ENCODE peak calls at places on chromosomes 6 and 20, in seven cellular contexts. One of them, this sample, is unnamed.

GRCh38 chr6:168782211-168782729 is 341.3 kb downstream of the SMOC2 start:
- DNase-seq in WTC11: no peak
- DNase-seq in K562: no peak
- DNase-seq in HEK293T: no peak
- DNase-seq in HCT116: no peak
- DNase-seq in HepG2: no peak
- DNase-seq in GM12878: no peak
- DNase-seq in this sample: no peak

GRCh38 chr6:169158182-169158573 is 95.5 kb downstream of the THBS2 start:
- DNase-seq in WTC11: no peak
- DNase-seq in K562: no peak
- DNase-seq in HEK293T: peak; percentile 6
- DNase-seq in HCT116: no peak
- DNase-seq in HepG2: no peak
- DNase-seq in GM12878: no peak
- DNase-seq in this sample: no peak

GRCh38 chr20:50645253-50646068 is 45.9 kb downstream of the RIPOR3 start:
- DNase-seq in WTC11: peak; percentile 77
- DNase-seq in K562: no peak
- DNase-seq in HEK293T: peak; percentile 28
- DNase-seq in HCT116: peak; percentile 80
- DNase-seq in HepG2: peak; percentile 100
- DNase-seq in GM12878: no peak
- DNase-seq in this sample: peak; percentile 77

GRCh38 chr20:8867346-8867745 is 201.5 kb upstream of the PLCB4 start:
- DNase-seq in WTC11: no peak
- DNase-seq in K562: no peak
- DNase-seq in HEK293T: no peak
- DNase-seq in HCT116: no peak
- DNase-seq in HepG2: no peak
- DNase-seq in GM12878: no peak
- DNase-seq in this sample: no peak

GRCh38 chr6:155708100-155708499 is 252.5 kb upstream of the NOX3 start:
- DNase-seq in WTC11: no peak
- DNase-seq in K562: no peak
- DNase-seq in HEK293T: no peak
- DNase-seq in HCT116: no peak
- DNase-seq in HepG2: no peak
- DNase-seq in GM12878: no peak
- DNase-seq in this sample: no peak

GRCh38 chr6:133247581-133247980 is 6.4 kb downstream of the EYA4 start:
- DNase-seq in WTC11: no peak
- DNase-seq in K562: no peak
- DNase-seq in HEK293T: no peak
- DNase-seq in HCT116: no peak
- DNase-seq in HepG2: no peak
- DNase-seq in GM12878: no peak
- DNase-seq in this sample: no peak

GRCh38 chr6:87558446-87558845 is 31.3 kb downstream of the RARS2 start:
- DNase-seq in WTC11: no peak
- DNase-seq in K562: no peak
- DNase-seq in HEK293T: no peak
- DNase-seq in HCT116: no peak
- DNase-seq in HepG2: no peak
- DNase-seq in GM12878: no peak
- DNase-seq in this sample: no peak

GRCh38 chr6:150165020-150165702 is 22.3 kb downstream of the PPP1R14C start:
- DNase-seq in WTC11: no peak
- DNase-seq in K562: no peak
- DNase-seq in HEK293T: no peak
- DNase-seq in HCT116: no peak
- DNase-seq in HepG2: no peak
- DNase-seq in GM12878: no peak
- DNase-seq in this sample: no peak

GRCh38 chr20:21994203-21994602 is 288.7 kb downstream of the PAX1 start:
- DNase-seq in WTC11: no peak
- DNase-seq in K562: no peak
- DNase-seq in HEK293T: no peak
- DNase-seq in HCT116: no peak
- DNase-seq in HepG2: no peak
- DNase-seq in GM12878: no peak
- DNase-seq in this sample: no peak

GRCh38 chr20:52473171-52473570 is 281.6 kb upstream of the ZFP64 start:
- DNase-seq in WTC11: no peak
- DNase-seq in K562: no peak
- DNase-seq in HEK293T: no peak
- DNase-seq in HCT116: no peak
- DNase-seq in HepG2: no peak
- DNase-seq in GM12878: no peak
- DNase-seq in this sample: no peak

GRCh38 chr6:118511930-118512715 is 36.0 kb upstream of the PLN start:
- DNase-seq in WTC11: no peak
- DNase-seq in K562: no peak
- DNase-seq in HEK293T: no peak
- DNase-seq in HCT116: no peak
- DNase-seq in HepG2: no peak
- DNase-seq in GM12878: no peak
- DNase-seq in this sample: no peak

GRCh38 chr20:51129201-51129671 is 106.3 kb upstream of the KCNG1 start:
- DNase-seq in WTC11: no peak
- DNase-seq in K562: no peak
- DNase-seq in HEK293T: no peak
- DNase-seq in HCT116: no peak
- DNase-seq in HepG2: no peak
- DNase-seq in GM12878: no peak
- DNase-seq in this sample: no peak

GRCh38 chr6:109579361-109579760 is 96.3 kb upstream of the ZBTB24 start:
- DNase-seq in WTC11: no peak
- DNase-seq in K562: no peak
- DNase-seq in HEK293T: no peak
- DNase-seq in HCT116: no peak
- DNase-seq in HepG2: no peak
- DNase-seq in GM12878: peak; percentile 21
- DNase-seq in this sample: no peak

GRCh38 chr6:109279628-109280027 is 102.6 kb downstream of the CD164 start:
- DNase-seq in WTC11: no peak
- DNase-seq in K562: no peak
- DNase-seq in HEK293T: no peak
- DNase-seq in HCT116: no peak
- DNase-seq in HepG2: no peak
- DNase-seq in GM12878: no peak
- DNase-seq in this sample: no peak

GRCh38 chr6:4588581-4588980 is 187.6 kb upstream of the CDYL start:
- DNase-seq in WTC11: no peak
- DNase-seq in K562: no peak
- DNase-seq in HEK293T: no peak
- DNase-seq in HCT116: no peak
- DNase-seq in HepG2: no peak
- DNase-seq in GM12878: no peak
- DNase-seq in this sample: no peak

GRCh38 chr6:134425521-134426316 is 107.8 kb upstream of the SGK1 start:
- DNase-seq in WTC11: no peak
- DNase-seq in K562: no peak
- DNase-seq in HEK293T: no peak
- DNase-seq in HCT116: no peak
- DNase-seq in HepG2: no peak
- DNase-seq in GM12878: no peak
- DNase-seq in this sample: no peak

GRCh38 chr6:134422426-134423231 is 104.7 kb upstream of the SGK1 start:
- DNase-seq in WTC11: no peak
- DNase-seq in K562: no peak
- DNase-seq in HEK293T: no peak
- DNase-seq in HCT116: peak; percentile 28
- DNase-seq in HepG2: peak; percentile 20
- DNase-seq in GM12878: no peak
- DNase-seq in this sample: no peak

GRCh38 chr6:134424795-134425163 is 106.9 kb upstream of the SGK1 start:
- DNase-seq in WTC11: no peak
- DNase-seq in K562: no peak
- DNase-seq in HEK293T: no peak
- DNase-seq in HCT116: no peak
- DNase-seq in HepG2: no peak
- DNase-seq in GM12878: no peak
- DNase-seq in this sample: no peak

GRCh38 chr6:134426623-134427022 is 108.7 kb upstream of the SGK1 start:
- DNase-seq in WTC11: no peak
- DNase-seq in K562: no peak
- DNase-seq in HEK293T: no peak
- DNase-seq in HCT116: no peak
- DNase-seq in HepG2: peak; percentile 21
- DNase-seq in GM12878: no peak
- DNase-seq in this sample: no peak

DNA sequence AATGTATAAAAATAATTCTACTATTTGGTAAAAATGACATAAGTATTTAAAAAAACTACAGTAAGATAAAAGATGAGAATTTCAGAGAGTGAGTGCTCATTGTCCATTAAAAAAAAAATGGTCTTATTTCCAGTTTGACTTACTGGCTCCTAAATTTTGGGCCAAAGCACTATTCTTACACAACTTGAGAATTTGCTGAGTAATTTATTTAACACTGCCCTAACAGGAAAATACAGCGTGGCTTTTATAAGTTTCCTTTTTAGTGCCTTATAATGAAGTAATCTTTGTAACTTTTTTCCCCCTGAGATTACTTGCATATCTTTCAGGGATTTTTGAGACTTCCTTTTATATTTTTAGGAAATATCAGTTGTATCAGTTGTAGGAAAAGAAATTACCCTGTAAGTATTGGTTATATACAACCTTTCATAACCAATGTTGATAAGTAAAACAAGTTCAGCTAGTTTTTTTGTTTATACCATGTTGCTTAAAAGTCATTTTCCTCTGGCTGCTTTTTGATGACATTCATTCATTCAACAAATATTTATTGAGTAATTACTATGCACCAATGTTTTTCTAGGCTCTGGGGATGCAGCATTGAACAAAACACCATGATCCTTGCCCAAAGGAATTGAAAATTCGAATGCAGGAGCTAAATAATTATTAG is 106.4 kb upstream of the SGK1 start:
- DNase-seq in WTC11: no peak
- DNase-seq in K562: no peak
- DNase-seq in HEK293T: no peak
- DNase-seq in HCT116: no peak
- DNase-seq in HepG2: no peak
- DNase-seq in GM12878: no peak
- DNase-seq in this sample: no peak
- TF ChIP-seq SP1 in WTC11: no peak
- TF ChIP-seq SP1 in K562: no peak
- TF ChIP-seq SP1 in HEK293T: no peak
- TF ChIP-seq SP1 in HCT116: no peak
- TF ChIP-seq SP1 in HepG2: no peak
- TF ChIP-seq SP1 in GM12878: no peak
- TF ChIP-seq SP1 in this sample: no peak

GRCh38 chr6:21826031-21826430 is 232.5 kb downstream of the SOX4 start:
- DNase-seq in WTC11: peak; percentile 38
- DNase-seq in K562: no peak
- DNase-seq in HEK293T: no peak
- DNase-seq in HCT116: no peak
- DNase-seq in HepG2: peak; percentile 13
- DNase-seq in GM12878: no peak
- DNase-seq in this sample: no peak
- TF ChIP-seq SP1 in WTC11: no peak
- TF ChIP-seq SP1 in K562: no peak
- TF ChIP-seq SP1 in HEK293T: no peak
- TF ChIP-seq SP1 in HCT116: no peak
- TF ChIP-seq SP1 in HepG2: no peak
- TF ChIP-seq SP1 in GM12878: no peak
- TF ChIP-seq SP1 in this sample: no peak

DNA sequence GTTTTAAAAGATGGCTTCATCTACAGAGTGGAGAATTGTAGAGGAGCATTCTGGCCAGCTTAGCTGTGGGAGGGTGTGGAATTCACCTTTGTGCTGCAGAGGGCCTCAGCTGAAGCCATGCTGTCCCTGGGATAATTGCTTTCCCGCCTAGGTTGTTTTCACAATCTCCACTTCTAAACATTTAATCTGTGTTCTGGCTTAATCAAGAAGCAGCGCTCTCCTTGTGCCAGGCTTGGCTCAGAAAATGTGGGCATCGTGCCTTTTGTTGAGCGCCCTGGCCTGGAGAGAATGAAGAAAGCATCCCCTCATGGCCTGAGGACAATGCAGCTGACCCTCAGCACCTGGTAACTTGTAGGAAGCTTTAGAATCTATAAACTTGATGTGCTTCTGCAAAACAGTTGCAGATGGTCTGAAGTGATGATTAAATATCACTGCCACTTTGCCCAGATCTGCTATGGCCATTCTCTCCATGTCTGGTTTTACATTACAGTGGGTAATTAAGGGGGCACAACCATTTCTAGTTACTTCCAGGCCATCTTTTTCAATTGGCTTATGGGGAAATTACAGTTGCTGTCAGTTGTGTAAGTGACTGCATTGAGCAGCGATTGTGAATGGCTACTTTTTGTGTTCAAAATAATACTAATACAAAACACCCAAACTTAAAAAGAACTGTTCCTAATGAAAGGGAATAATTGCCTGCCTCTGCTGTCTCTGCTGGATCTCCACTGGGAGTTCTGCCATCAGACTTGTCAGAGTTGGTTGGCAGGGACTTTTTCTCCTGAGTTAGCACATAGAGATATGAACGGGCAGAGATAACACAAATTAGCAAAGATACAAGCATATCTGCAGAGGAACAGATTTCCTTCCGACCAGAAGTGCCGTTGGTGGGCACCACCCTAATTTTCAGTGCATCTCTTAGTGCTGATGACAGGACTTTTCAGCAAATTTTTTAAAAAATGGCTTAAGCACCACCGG is 18.4 kb downstream of the CTNNBL1 start:
- DNase-seq in WTC11: no peak
- DNase-seq in K562: no peak
- DNase-seq in HEK293T: no peak
- DNase-seq in HCT116: no peak
- DNase-seq in HepG2: no peak
- DNase-seq in GM12878: no peak
- DNase-seq in this sample: no peak
- TF ChIP-seq SP1 in WTC11: no peak
- TF ChIP-seq SP1 in K562: no peak
- TF ChIP-seq SP1 in HEK293T: no peak
- TF ChIP-seq SP1 in HCT116: no peak
- TF ChIP-seq SP1 in HepG2: no peak
- TF ChIP-seq SP1 in GM12878: no peak
- TF ChIP-seq SP1 in this sample: no peak

GRCh38 chr6:96059586-96059985 is 43.8 kb downstream of the FUT9 start:
- DNase-seq in WTC11: no peak
- DNase-seq in K562: no peak
- DNase-seq in HEK293T: no peak
- DNase-seq in HCT116: no peak
- DNase-seq in HepG2: no peak
- DNase-seq in GM12878: no peak
- DNase-seq in this sample: no peak

GRCh38 chr6:96060249-96060648 is 44.5 kb downstream of the FUT9 start:
- DNase-seq in WTC11: no peak
- DNase-seq in K562: no peak
- DNase-seq in HEK293T: no peak
- DNase-seq in HCT116: no peak
- DNase-seq in HepG2: no peak
- DNase-seq in GM12878: no peak
- DNase-seq in this sample: no peak

DNA sequence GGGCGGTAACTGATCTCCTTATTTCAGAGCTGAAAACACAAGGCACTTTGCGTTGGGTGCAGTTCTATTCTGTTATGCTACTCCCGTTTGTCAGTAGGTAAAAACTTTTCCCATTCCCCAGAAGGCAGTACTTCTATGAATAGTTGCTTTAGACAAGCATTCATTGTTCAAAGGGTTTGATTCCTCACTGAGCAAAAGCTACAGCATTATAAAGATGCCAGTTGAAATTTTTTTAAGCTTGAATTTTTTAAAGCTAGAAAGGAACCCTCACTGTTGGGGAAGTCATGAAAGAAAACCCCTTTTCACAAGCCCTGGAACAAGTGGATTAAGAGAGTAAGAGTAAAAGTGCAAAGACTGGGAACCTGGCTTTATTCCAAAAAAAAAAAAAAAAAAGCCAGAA is 42.3 kb downstream of the FUT9 start:
- DNase-seq in WTC11: no peak
- DNase-seq in K562: no peak
- DNase-seq in HEK293T: no peak
- DNase-seq in HCT116: no peak
- DNase-seq in HepG2: no peak
- DNase-seq in GM12878: no peak
- DNase-seq in this sample: no peak
- TF ChIP-seq SP1 in WTC11: no peak
- TF ChIP-seq SP1 in K562: no peak
- TF ChIP-seq SP1 in HEK293T: no peak
- TF ChIP-seq SP1 in HCT116: no peak
- TF ChIP-seq SP1 in HepG2: no peak
- TF ChIP-seq SP1 in GM12878: no peak
- TF ChIP-seq SP1 in this sample: no peak

This sample was measured in H1.